ENCODE peak calls at places on chromosomes 16 and 17, in four cellular contexts. One of them, this sample, is unnamed.

GRCh38 chr16:5882087-5882661 is 784.6 kb upstream of the EEF2KMT start:
- DNase-seq in neuronal stem cell: no peak
- DNase-seq in IMR-90: no peak
- DNase-seq in H9: no peak
- DNase-seq in this sample: peak; percentile 32

GRCh38 chr17:50209472-50210248 is 8.2 kb upstream of the COL1A1 start:
- DNase-seq in IMR-90: peak; percentile 100
- DNase-seq in H9: peak; percentile 95
- DNase-seq in neuronal stem cell: no peak
- DNase-seq in this sample: peak; percentile 95

GRCh38 chr17:66543526-66543925 is 241.1 kb downstream of the PRKCA start:
- DNase-seq in IMR-90: no peak
- DNase-seq in H9: no peak
- DNase-seq in neuronal stem cell: no peak
- DNase-seq in this sample: no peak

GRCh38 chr17:81543339-81543675 is 8.8 kb downstream of the FAAP100 start:
- DNase-seq in neuronal stem cell: no peak
- DNase-seq in H9: no peak
- DNase-seq in IMR-90: no peak
- DNase-seq in this sample: no peak

GRCh38 chr17:72516772-72517399 is 396.1 kb downstream of the SOX9 start:
- DNase-seq in IMR-90: no peak
- DNase-seq in neuronal stem cell: no peak
- DNase-seq in H9: no peak
- DNase-seq in this sample: no peak

GRCh38 chr17:71032746-71033273 is 863.5 kb downstream of the KCNJ2 start:
- DNase-seq in neuronal stem cell: peak; percentile 80
- DNase-seq in IMR-90: no peak
- DNase-seq in H9: peak; percentile 95
- DNase-seq in this sample: peak; percentile 98

GRCh38 chr16:20676268-20676828 is 21.1 kb downstream of the ACSM1 start:
- DNase-seq in H9: no peak
- DNase-seq in neuronal stem cell: no peak
- DNase-seq in IMR-90: no peak
- DNase-seq in this sample: no peak

GRCh38 chr16:64975821-64976220 is 146.0 kb downstream of the CDH11 start:
- DNase-seq in IMR-90: no peak
- DNase-seq in neuronal stem cell: no peak
- DNase-seq in H9: no peak
- DNase-seq in this sample: no peak

GRCh38 chr17:78174332-78174869 is 6.0 kb downstream of the SYNGR2 start:
- DNase-seq in H9: no peak
- DNase-seq in neuronal stem cell: no peak
- DNase-seq in IMR-90: no peak
- DNase-seq in this sample: no peak

GRCh38 chr17:82358467-82359350 is at the start of gene TEX19:
- DNase-seq in neuronal stem cell: no peak
- DNase-seq in H9: peak; percentile 62
- DNase-seq in IMR-90: no peak
- DNase-seq in this sample: peak; percentile 98

GRCh38 chr16:19879241-19879792 is 5.3 kb downstream of the GPRC5B start:
- DNase-seq in neuronal stem cell: no peak
- DNase-seq in H9: peak; percentile 82
- DNase-seq in IMR-90: peak; percentile 68
- DNase-seq in this sample: peak; percentile 75

GRCh38 chr17:82830249-82830661 is 9.6 kb downstream of the ZNF750 start:
- DNase-seq in IMR-90: peak; percentile 10
- DNase-seq in H9: no peak
- DNase-seq in neuronal stem cell: no peak
- DNase-seq in this sample: no peak

GRCh38 chr16:78485188-78485898 is 385.9 kb downstream of the WWOX start:
- DNase-seq in IMR-90: no peak
- DNase-seq in H9: no peak
- DNase-seq in neuronal stem cell: no peak
- DNase-seq in this sample: no peak

GRCh38 chr17:46123607-46124006 is 69.6 kb downstream of the KANSL1 start:
- DNase-seq in IMR-90: no peak
- DNase-seq in H9: no peak
- DNase-seq in neuronal stem cell: no peak
- DNase-seq in this sample: no peak

GRCh38 chr17:18158022-18158600 is 25.5 kb upstream of the ALKBH5 start:
- DNase-seq in neuronal stem cell: peak; percentile 63
- DNase-seq in IMR-90: peak; percentile 85
- DNase-seq in H9: peak; percentile 100
- DNase-seq in this sample: peak; percentile 97

GRCh38 chr17:5986644-5987043 is 83.5 kb upstream of the WSCD1 start:
- DNase-seq in neuronal stem cell: no peak
- DNase-seq in IMR-90: no peak
- DNase-seq in H9: no peak
- DNase-seq in this sample: no peak

GRCh38 chr17:82320956-82321927 is 3.8 kb upstream of the CD7 start:
- DNase-seq in H9: peak; percentile 75
- DNase-seq in neuronal stem cell: no peak
- DNase-seq in IMR-90: no peak
- DNase-seq in this sample: peak; percentile 14

GRCh38 chr16:54921229-54921824 is 9.3 kb upstream of the IRX5 start:
- DNase-seq in H9: no peak
- DNase-seq in neuronal stem cell: no peak
- DNase-seq in IMR-90: no peak
- DNase-seq in this sample: no peak

GRCh38 chr17:56943505-56944125 is 17.2 kb downstream of the COIL start:
- DNase-seq in neuronal stem cell: no peak
- DNase-seq in IMR-90: no peak
- DNase-seq in H9: no peak
- DNase-seq in this sample: no peak

GRCh38 chr17:60888812-60889709 is 211.4 kb downstream of the BCAS3 start:
- DNase-seq in H9: no peak
- DNase-seq in neuronal stem cell: no peak
- DNase-seq in IMR-90: peak; percentile 35
- DNase-seq in this sample: no peak

GRCh38 chr17:80414803-80415625 is at the start of gene ENDOV:
- DNase-seq in H9: peak; percentile 96
- DNase-seq in IMR-90: peak; percentile 91
- DNase-seq in neuronal stem cell: peak; percentile 94
- DNase-seq in this sample: peak; percentile 96

DNA sequence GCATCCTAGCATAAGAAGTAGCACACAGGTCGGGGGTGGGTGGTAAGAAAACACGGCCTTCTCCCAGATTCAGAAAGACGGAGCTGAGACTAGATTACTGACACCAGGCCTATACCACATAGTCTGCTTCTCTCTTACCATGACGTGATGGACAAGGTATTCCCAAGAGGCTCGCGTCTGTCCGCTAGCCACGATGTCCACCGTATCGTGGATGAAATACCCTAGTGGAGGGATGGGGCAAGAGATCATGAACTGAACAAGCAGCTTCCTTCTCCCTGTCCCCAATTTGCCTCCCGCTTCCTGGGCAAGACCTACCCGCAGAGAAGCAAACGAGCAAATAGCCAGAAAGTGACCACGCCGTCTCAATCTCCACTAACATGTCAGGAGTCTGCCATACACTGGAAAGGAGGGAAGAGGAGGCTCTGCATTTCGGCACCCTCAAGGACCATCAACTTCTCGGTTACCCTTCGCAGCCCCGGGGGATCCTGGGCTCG is 820 bp downstream of the TLCD1 start:
- DNase-seq in neuronal stem cell: no peak
- DNase-seq in IMR-90: peak; percentile 65
- DNase-seq in H9: peak; percentile 68
- DNase-seq in this sample: peak; percentile 79
- H2BK15ac ChIP-seq in neuronal stem cell: peak overlapping the region; percentile 50
- H2BK15ac ChIP-seq in IMR-90: no peak overlapping the region
- H2BK15ac ChIP-seq in H9: no peak overlapping the region
- H2BK15ac ChIP-seq in this sample: no peak overlapping the region

GRCh38 chr17:68048996-68049395 is 13.5 kb downstream of the KPNA2 start:
- DNase-seq in IMR-90: no peak
- DNase-seq in H9: peak; percentile 66
- DNase-seq in neuronal stem cell: no peak
- DNase-seq in this sample: peak; percentile 71

GRCh38 chr17:68057531-68057952 is 22.0 kb downstream of the KPNA2 start:
- DNase-seq in IMR-90: peak; percentile 56
- DNase-seq in neuronal stem cell: no peak
- DNase-seq in H9: no peak
- DNase-seq in this sample: peak; percentile 42

GRCh38 chr17:68053237-68054030 is 17.9 kb downstream of the KPNA2 start:
- DNase-seq in neuronal stem cell: no peak
- DNase-seq in IMR-90: peak; percentile 84
- DNase-seq in H9: no peak
- DNase-seq in this sample: no peak

GRCh38 chr17:68054296-68054900 is 18.9 kb downstream of the KPNA2 start:
- DNase-seq in neuronal stem cell: no peak
- DNase-seq in H9: no peak
- DNase-seq in IMR-90: peak; percentile 84
- DNase-seq in this sample: no peak

GRCh38 chr17:68052810-68053209 is 17.3 kb downstream of the KPNA2 start:
- DNase-seq in neuronal stem cell: no peak
- DNase-seq in H9: no peak
- DNase-seq in IMR-90: no peak
- DNase-seq in this sample: no peak
- H3K4me2 ChIP-seq in neuronal stem cell: no peak overlapping the region
- H3K4me2 ChIP-seq in H9: no peak overlapping the region
- H3K4me2 ChIP-seq in IMR-90: no peak overlapping the region
- H3K4me2 ChIP-seq in this sample: no peak overlapping the region

DNA sequence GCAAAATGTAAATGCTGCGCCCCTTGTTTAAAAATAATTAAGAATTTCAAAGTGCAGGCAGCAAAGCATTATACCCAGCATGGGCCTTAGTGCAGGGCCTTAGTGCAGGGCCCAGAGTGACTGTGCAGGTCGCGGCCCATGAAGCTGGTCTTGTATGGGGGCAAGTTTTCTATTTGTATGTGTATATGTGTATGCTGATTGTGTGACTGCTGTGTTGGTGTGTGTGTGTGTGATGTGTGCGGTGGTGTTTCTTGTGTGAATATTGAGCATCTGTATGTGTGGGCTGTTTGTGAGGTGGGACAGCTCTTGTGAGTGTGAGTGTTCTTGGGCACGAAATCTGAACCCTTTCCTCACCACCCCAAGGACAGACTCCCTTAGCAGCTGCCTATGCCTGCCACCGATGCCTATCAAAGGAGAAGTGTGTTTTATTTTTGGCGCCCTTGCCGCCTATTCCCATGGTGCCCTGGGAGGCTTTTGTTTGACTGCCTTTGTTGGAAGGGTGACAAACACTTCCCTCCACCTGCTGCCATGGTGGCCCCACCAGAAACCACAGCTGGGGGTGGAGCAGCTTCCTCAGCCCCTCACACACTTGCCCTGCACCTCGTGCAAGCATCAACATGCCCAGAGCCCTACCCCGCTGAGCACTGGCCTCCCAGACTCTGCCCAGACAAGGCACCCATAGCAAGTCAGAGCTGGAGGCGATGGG is 18.0 kb downstream of the CCR7 start:
- DNase-seq in IMR-90: no peak
- DNase-seq in H9: peak; percentile 35
- DNase-seq in neuronal stem cell: no peak
- DNase-seq in this sample: no peak
- H2BK15ac ChIP-seq in IMR-90: peak overlapping the region; percentile 100
- H2BK15ac ChIP-seq in H9: no peak overlapping the region
- H2BK15ac ChIP-seq in neuronal stem cell: peak overlapping the region; percentile 96
- H2BK15ac ChIP-seq in this sample: no peak overlapping the region

DNA sequence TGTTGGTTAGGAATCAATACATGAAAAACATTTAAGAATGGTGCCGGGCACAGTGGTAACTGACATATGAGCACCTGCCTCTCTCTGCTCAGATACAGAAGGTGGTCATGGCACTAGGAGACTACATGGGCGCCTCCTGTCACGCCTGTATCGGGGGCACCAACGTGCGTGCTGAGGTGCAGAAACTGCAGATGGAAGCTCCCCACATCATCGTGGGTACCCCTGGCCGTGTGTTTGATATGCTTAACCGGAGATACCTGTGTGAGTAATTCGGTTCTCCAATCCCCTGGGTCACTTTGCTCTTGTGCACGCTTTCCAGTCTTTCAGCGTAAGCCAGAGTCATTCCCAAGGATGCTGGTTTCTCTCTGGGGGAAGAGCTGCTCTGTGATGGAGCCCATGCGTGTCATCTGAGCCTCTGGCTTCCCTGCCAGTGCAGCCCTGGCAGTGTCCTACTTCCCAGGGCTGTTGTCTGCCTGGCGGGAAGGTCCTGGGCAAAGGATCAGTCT is 3.0 kb upstream of the CD68 start:
- DNase-seq in IMR-90: no peak
- DNase-seq in neuronal stem cell: no peak
- DNase-seq in H9: no peak
- DNase-seq in this sample: no peak
- H3K4me2 ChIP-seq in IMR-90: no peak overlapping the region
- H3K4me2 ChIP-seq in neuronal stem cell: no peak overlapping the region
- H3K4me2 ChIP-seq in H9: no peak overlapping the region
- H3K4me2 ChIP-seq in this sample: no peak overlapping the region

GRCh38 chr17:63041251-63041650 is 75.2 kb downstream of the TANC2 start:
- DNase-seq in IMR-90: no peak
- DNase-seq in neuronal stem cell: no peak
- DNase-seq in H9: no peak
- DNase-seq in this sample: no peak

GRCh38 chr17:63041722-63042121 is 75.7 kb downstream of the TANC2 start:
- DNase-seq in H9: no peak
- DNase-seq in IMR-90: no peak
- DNase-seq in neuronal stem cell: no peak
- DNase-seq in this sample: no peak

GRCh38 chr17:63039342-63039741 is 73.3 kb downstream of the TANC2 start:
- DNase-seq in neuronal stem cell: no peak
- DNase-seq in H9: no peak
- DNase-seq in IMR-90: peak; percentile 28
- DNase-seq in this sample: no peak

GRCh38 chr17:63039899-63040602 is 74.0 kb downstream of the TANC2 start:
- DNase-seq in neuronal stem cell: no peak
- DNase-seq in IMR-90: peak; percentile 56
- DNase-seq in H9: no peak
- DNase-seq in this sample: no peak

GRCh38 chr17:63040816-63041215 is 74.8 kb downstream of the TANC2 start:
- DNase-seq in neuronal stem cell: no peak
- DNase-seq in IMR-90: no peak
- DNase-seq in H9: no peak
- DNase-seq in this sample: no peak
- H2BK15ac ChIP-seq in neuronal stem cell: no peak overlapping the region
- H2BK15ac ChIP-seq in IMR-90: no peak overlapping the region
- H2BK15ac ChIP-seq in H9: no peak overlapping the region
- H2BK15ac ChIP-seq in this sample: no peak overlapping the region